ENCODE peak calls at places on chromosomes 7 and 10, in eight cellular contexts. One of them, this sample, is unnamed.
A peak's percentile ranks its signal among the peaks of the same experiment; 100 is the strongest.

GRCh38 chr10:91856637-91857036 is 52.6 kb downstream of the FGFBP3 start:
- DNase-seq in cardiac fibroblast: peak; percentile 33
- DNase-seq in fibroblast of lung: peak; percentile 21
- DNase-seq in kidney: no peak
- DNase-seq in OCI-LY7: peak; percentile 5
- DNase-seq in PC-3: peak; percentile 39
- DNase-seq in adrenal gland: no peak
- DNase-seq in cardiac muscle cell: peak; percentile 29
- DNase-seq in this sample: no peak

GRCh38 chr7:134885967-134886352 is 100.3 kb upstream of the AGBL3 start:
- DNase-seq in cardiac fibroblast: peak; percentile 91
- DNase-seq in fibroblast of lung: peak; percentile 93
- DNase-seq in kidney: no peak
- DNase-seq in OCI-LY7: no peak
- DNase-seq in PC-3: peak; percentile 60
- DNase-seq in adrenal gland: no peak
- DNase-seq in cardiac muscle cell: peak; percentile 91
- DNase-seq in this sample: peak; percentile 81

GRCh38 chr7:101126651-101127459 is at the start of gene SERPINE1:
- DNase-seq in cardiac fibroblast: peak; percentile 100
- DNase-seq in fibroblast of lung: peak; percentile 100
- DNase-seq in kidney: peak; percentile 97
- DNase-seq in OCI-LY7: peak; percentile 76
- DNase-seq in PC-3: peak; percentile 62
- DNase-seq in adrenal gland: peak; percentile 97
- DNase-seq in cardiac muscle cell: peak; percentile 100
- DNase-seq in this sample: peak; percentile 100

GRCh38 chr7:77651544-77652162 is 44.6 kb upstream of the RSBN1L start:
- DNase-seq in cardiac fibroblast: peak; percentile 62
- DNase-seq in fibroblast of lung: peak; percentile 59
- DNase-seq in kidney: no peak
- DNase-seq in OCI-LY7: peak; percentile 58
- DNase-seq in PC-3: peak; percentile 55
- DNase-seq in adrenal gland: no peak
- DNase-seq in cardiac muscle cell: peak; percentile 55
- DNase-seq in this sample: no peak

GRCh38 chr10:100890696-100891271 is 22.0 kb upstream of the SLF2 start:
- DNase-seq in cardiac fibroblast: peak; percentile 97
- DNase-seq in fibroblast of lung: peak; percentile 97
- DNase-seq in kidney: no peak
- DNase-seq in OCI-LY7: no peak
- DNase-seq in PC-3: peak; percentile 88
- DNase-seq in adrenal gland: no peak
- DNase-seq in cardiac muscle cell: peak; percentile 96
- DNase-seq in this sample: peak; percentile 96

GRCh38 chr7:29372351-29372931 is 177.9 kb downstream of the CHN2 start:
- DNase-seq in cardiac fibroblast: no peak
- DNase-seq in fibroblast of lung: peak; percentile 14
- DNase-seq in kidney: no peak
- DNase-seq in OCI-LY7: no peak
- DNase-seq in PC-3: peak; percentile 64
- DNase-seq in adrenal gland: no peak
- DNase-seq in cardiac muscle cell: no peak
- DNase-seq in this sample: no peak

GRCh38 chr10:132297521-132297920 is 10.2 kb downstream of the STK32C start:
- DNase-seq in cardiac fibroblast: no peak
- DNase-seq in fibroblast of lung: no peak
- DNase-seq in kidney: peak; percentile 43
- DNase-seq in OCI-LY7: peak; percentile 31
- DNase-seq in PC-3: no peak
- DNase-seq in adrenal gland: no peak
- DNase-seq in cardiac muscle cell: no peak
- DNase-seq in this sample: no peak

GRCh38 chr10:24791129-24791733 is 67.5 kb upstream of the ARHGAP21 start:
- DNase-seq in cardiac fibroblast: no peak
- DNase-seq in fibroblast of lung: no peak
- DNase-seq in kidney: no peak
- DNase-seq in OCI-LY7: no peak
- DNase-seq in PC-3: no peak
- DNase-seq in adrenal gland: no peak
- DNase-seq in cardiac muscle cell: no peak
- DNase-seq in this sample: no peak

GRCh38 chr10:11113156-11113555 is 95.5 kb downstream of the CELF2 start:
- DNase-seq in cardiac fibroblast: no peak
- DNase-seq in fibroblast of lung: no peak
- DNase-seq in kidney: no peak
- DNase-seq in OCI-LY7: peak; percentile 38
- DNase-seq in PC-3: no peak
- DNase-seq in adrenal gland: no peak
- DNase-seq in cardiac muscle cell: no peak
- DNase-seq in this sample: no peak

GRCh38 chr7:6162650-6163366 is 109.6 kb downstream of the CYTH3 start:
- DNase-seq in cardiac fibroblast: no peak
- DNase-seq in fibroblast of lung: no peak
- DNase-seq in kidney: no peak
- DNase-seq in OCI-LY7: no peak
- DNase-seq in PC-3: no peak
- DNase-seq in adrenal gland: no peak
- DNase-seq in cardiac muscle cell: no peak
- DNase-seq in this sample: no peak
- H3K4me3 ChIP-seq in cardiac fibroblast: no peak overlapping the region
- H3K4me3 ChIP-seq in fibroblast of lung: no peak overlapping the region
- H3K4me3 ChIP-seq in kidney: no peak overlapping the region
- H3K4me3 ChIP-seq in OCI-LY7: no peak overlapping the region
- H3K4me3 ChIP-seq in PC-3: no peak overlapping the region
- H3K4me3 ChIP-seq in adrenal gland: no peak overlapping the region
- H3K4me3 ChIP-seq in cardiac muscle cell: no peak overlapping the region
- H3K4me3 ChIP-seq in this sample: no peak overlapping the region

DNA sequence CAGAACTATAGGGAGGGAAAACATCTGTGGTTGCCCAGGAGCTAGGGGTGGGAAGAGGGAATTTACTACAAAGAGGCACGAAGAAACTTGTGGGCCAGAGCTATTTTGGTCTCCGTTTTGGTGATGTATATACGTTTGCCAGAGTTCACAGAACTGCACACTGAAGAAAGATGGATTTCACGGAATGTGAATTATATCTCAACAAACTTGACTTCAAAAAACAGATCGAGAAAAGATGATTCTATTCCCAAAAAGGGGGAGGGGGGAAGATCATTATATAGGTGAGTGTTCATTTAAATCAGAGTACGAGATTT is 337 bp upstream of the AS3MT start:
- DNase-seq in cardiac fibroblast: peak; percentile 9
- DNase-seq in fibroblast of lung: peak; percentile 19
- DNase-seq in kidney: no peak
- DNase-seq in OCI-LY7: no peak
- DNase-seq in PC-3: no peak
- DNase-seq in adrenal gland: no peak
- DNase-seq in cardiac muscle cell: no peak
- DNase-seq in this sample: no peak
- H3K4me3 ChIP-seq in cardiac fibroblast: peak overlapping the region; percentile 52
- H3K4me3 ChIP-seq in fibroblast of lung: peak overlapping the region; percentile 57
- H3K4me3 ChIP-seq in kidney: peak overlapping the region; percentile 70
- H3K4me3 ChIP-seq in OCI-LY7: no peak overlapping the region
- H3K4me3 ChIP-seq in PC-3: peak overlapping the region; percentile 69
- H3K4me3 ChIP-seq in adrenal gland: peak overlapping the region; percentile 34
- H3K4me3 ChIP-seq in cardiac muscle cell: peak overlapping the region; percentile 36
- H3K4me3 ChIP-seq in this sample: peak overlapping the region; percentile 52

DNA sequence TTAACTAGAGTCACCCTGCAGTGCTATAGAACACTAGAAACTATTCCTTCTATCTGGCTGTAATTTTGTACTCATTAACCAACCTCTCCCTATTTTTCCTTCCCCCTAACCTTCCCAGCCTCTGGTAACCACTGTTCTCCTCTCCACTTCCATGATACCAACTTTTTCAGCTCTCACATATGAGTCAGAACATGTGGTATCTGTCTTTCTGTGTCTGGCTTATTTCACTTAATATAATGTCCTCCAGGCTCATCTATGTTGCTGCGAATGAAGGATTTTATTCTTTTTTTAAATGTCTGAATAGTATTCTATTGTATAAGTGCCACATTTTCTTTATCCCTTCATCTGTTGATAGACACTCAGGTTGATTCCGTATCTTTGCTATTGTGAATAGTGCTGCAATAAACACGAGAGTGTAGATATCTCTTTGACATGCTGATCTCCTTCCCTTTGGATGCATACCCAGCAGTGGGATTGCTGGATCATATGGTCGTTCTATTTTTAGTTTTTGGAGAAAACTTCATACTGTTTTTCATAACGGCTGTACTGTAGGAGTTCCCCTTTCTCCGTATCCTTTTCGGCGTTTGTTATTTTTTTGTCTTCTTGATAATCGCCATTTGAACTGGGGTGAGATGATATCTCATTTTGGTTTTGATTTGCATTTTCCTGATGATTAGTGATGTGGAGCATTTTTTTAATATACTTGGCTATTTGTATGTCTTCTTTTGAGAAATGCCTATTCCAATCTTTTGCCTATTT is 101.3 kb downstream of the FAM107B start:
- DNase-seq in cardiac fibroblast: no peak
- DNase-seq in fibroblast of lung: peak; percentile 21
- DNase-seq in kidney: no peak
- DNase-seq in OCI-LY7: no peak
- DNase-seq in PC-3: no peak
- DNase-seq in adrenal gland: no peak
- DNase-seq in cardiac muscle cell: peak; percentile 52
- DNase-seq in this sample: no peak
- H3K4me3 ChIP-seq in cardiac fibroblast: no peak overlapping the region
- H3K4me3 ChIP-seq in fibroblast of lung: no peak overlapping the region
- H3K4me3 ChIP-seq in kidney: no peak overlapping the region
- H3K4me3 ChIP-seq in OCI-LY7: peak overlapping the region; percentile 40
- H3K4me3 ChIP-seq in PC-3: no peak overlapping the region
- H3K4me3 ChIP-seq in adrenal gland: no peak overlapping the region
- H3K4me3 ChIP-seq in cardiac muscle cell: no peak overlapping the region
- H3K4me3 ChIP-seq in this sample: no peak overlapping the region

DNA sequence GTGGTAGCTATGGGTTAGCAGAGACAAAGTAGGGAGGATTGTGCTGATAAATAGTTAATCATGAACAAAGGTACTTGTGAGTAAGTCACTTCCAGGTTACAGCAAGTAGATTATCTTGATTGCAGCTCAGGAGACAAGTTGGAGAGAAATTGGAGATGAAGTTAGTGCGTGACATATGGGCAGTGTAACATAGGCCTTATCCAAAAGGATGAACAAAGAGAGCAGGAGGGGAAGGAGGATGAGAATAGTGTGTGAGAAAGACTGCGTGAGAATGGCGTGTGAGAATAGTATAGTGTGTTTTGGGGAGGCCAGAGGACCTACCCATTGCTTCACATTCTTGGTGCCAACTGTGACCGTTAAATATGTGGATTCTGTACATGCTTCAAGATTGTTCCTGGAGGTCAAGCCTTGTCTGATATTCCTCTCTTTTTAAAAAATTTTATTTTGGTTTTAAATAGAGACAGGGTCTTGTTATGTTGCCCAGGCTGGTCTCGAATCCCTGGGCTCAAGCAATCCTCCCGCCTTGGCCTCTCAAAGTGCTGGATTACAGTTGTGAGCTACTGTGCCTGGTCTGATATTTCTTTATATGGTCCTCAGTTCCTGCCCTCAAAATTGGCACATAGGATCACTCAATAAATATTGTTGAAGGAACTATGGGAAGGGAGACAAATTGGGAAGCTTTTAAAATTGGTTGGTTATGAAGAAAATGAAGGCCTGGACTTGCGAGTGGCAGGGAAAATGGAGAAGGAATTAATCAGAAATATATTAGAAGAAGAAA is 3.2 kb downstream of the VCL start:
- DNase-seq in cardiac fibroblast: no peak
- DNase-seq in fibroblast of lung: no peak
- DNase-seq in kidney: no peak
- DNase-seq in OCI-LY7: no peak
- DNase-seq in PC-3: no peak
- DNase-seq in adrenal gland: no peak
- DNase-seq in cardiac muscle cell: no peak
- DNase-seq in this sample: no peak
- H3K4me3 ChIP-seq in cardiac fibroblast: peak overlapping the region; percentile 97
- H3K4me3 ChIP-seq in fibroblast of lung: peak overlapping the region; percentile 89
- H3K4me3 ChIP-seq in kidney: peak overlapping the region; percentile 24
- H3K4me3 ChIP-seq in OCI-LY7: no peak overlapping the region
- H3K4me3 ChIP-seq in PC-3: peak overlapping the region; percentile 73
- H3K4me3 ChIP-seq in adrenal gland: no peak overlapping the region
- H3K4me3 ChIP-seq in cardiac muscle cell: peak overlapping the region; percentile 8
- H3K4me3 ChIP-seq in this sample: no peak overlapping the region

DNA sequence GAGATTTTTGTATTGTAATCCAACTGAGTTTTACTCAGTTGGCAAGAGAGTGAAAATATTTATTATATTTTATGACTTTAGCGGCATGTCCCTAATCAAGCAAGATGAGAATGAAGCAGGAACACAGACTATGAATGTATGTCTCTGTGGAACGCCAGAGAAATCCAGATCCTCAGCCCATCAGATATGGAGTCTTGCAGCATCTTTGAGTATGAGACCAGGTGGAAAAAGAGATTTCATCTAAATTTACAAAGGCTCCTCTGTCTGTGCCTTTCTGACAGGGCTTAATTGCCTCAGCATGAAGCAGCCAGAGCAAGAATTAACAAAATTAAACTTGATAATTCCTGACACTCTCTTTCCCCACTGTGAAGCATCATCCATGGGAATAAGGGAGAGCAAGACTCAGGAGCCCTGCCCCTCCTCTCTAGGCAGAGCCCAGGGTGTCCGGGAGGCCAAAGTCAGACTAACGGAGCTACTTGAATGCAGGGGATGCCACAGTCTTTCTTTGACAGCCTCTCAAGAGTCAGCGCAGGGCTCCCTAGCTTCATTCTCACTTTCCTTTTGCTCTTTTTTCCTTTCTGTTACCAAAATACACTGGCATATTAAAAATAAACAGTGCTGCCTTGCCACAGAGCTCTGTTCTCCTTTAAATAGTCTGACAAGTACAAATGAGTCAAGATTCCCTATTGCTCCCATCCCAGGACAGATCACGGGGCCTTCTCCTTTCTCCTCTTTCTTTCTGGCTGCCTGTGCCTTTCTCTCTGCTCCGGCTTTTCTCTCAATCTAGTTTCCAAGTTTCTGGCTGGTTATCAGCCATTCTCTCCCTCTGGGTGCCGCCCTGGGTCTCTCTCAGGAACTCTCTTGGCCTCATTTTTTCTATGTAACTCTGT is 132.2 kb upstream of the INHBA start:
- DNase-seq in cardiac fibroblast: peak; percentile 56
- DNase-seq in fibroblast of lung: peak; percentile 22
- DNase-seq in kidney: no peak
- DNase-seq in OCI-LY7: no peak
- DNase-seq in PC-3: no peak
- DNase-seq in adrenal gland: no peak
- DNase-seq in cardiac muscle cell: peak; percentile 49
- DNase-seq in this sample: peak; percentile 12
- H3K4me3 ChIP-seq in cardiac fibroblast: no peak overlapping the region
- H3K4me3 ChIP-seq in fibroblast of lung: no peak overlapping the region
- H3K4me3 ChIP-seq in kidney: no peak overlapping the region
- H3K4me3 ChIP-seq in OCI-LY7: no peak overlapping the region
- H3K4me3 ChIP-seq in PC-3: no peak overlapping the region
- H3K4me3 ChIP-seq in adrenal gland: no peak overlapping the region
- H3K4me3 ChIP-seq in cardiac muscle cell: no peak overlapping the region
- H3K4me3 ChIP-seq in this sample: no peak overlapping the region